ENCODE peak calls at places on chromosomes 13 and 19, in eight cellular contexts. K, M, Y, G, H, W, O and R are unnamed samples.

GRCh38 chr19:5156231-5156986 is 184.2 kb downstream of the PTPRS start:
- DNase-seq in O (no peak), G (no peak), M (peak), W (no peak), H (no peak), K (no peak), Y (no peak), R (no peak)

GRCh38 chr13:106589716-106590115 is 21.8 kb upstream of the ARGLU1 start:
- DNase-seq in G (no peak), H (no peak), M (no peak), Y (no peak), W (no peak), K (no peak), O (peak), R (no peak)

GRCh38 chr13:91719033-91719432 is 320.6 kb downstream of the GPC5 start:
- DNase-seq in G (no peak), O (peak), H (no peak), Y (no peak), K (peak), W (no peak), M (peak), R (peak)

GRCh38 chr19:15911599-15912237 is 13.8 kb upstream of the CYP4F2 start:
- DNase-seq in H (no peak), K (no peak), Y (no peak), O (no peak), W (no peak), M (no peak), G (no peak), R (no peak)

GRCh38 chr13:93238711-93239110 is 12.1 kb downstream of the GPC6 start:
- DNase-seq in M (peak), G (no peak), Y (no peak), W (no peak), H (no peak), K (no peak), O (peak), R (no peak)

GRCh38 chr13:111664060-111664459 is 343.6 kb downstream of the TEX29 start:
- DNase-seq in G (no peak), O (no peak), K (no peak), M (no peak), H (no peak), W (no peak), Y (peak), R (no peak)

GRCh38 chr19:45501730-45502014 is 3.4 kb downstream of the PPM1N start:
- DNase-seq in W (no peak), G (no peak), Y (no peak), O (no peak), H (no peak), K (no peak), M (no peak), R (no peak)

GRCh38 chr13:53200498-53201453 is 172.2 kb downstream of the OLFM4 start:
- DNase-seq in G (peak), Y (no peak), O (no peak), H (no peak), K (no peak), M (peak), W (no peak), R (peak)

GRCh38 chr19:11033763-11034162 is 55.5 kb upstream of the LDLR start:
- DNase-seq in M (no peak), H (no peak), K (no peak), W (no peak), G (no peak), O (no peak), Y (no peak), R (no peak)

GRCh38 chr19:27741236-27741635 is 1471.7 kb downstream of the UQCRFS1 start:
- DNase-seq in O (no peak), K (no peak), G (no peak), Y (no peak), H (no peak), W (no peak), M (no peak), R (no peak)

GRCh38 chr19:48544856-48545750 is 6.9 kb upstream of the SULT2B1 start:
- DNase-seq in K (no peak), H (no peak), W (no peak), M (no peak), Y (no peak), G (no peak), O (no peak), R (no peak)

GRCh38 chr19:10774893-10775292 is 57.0 kb downstream of the DNM2 start:
- DNase-seq in W (no peak), O (no peak), M (no peak), H (no peak), Y (no peak), K (no peak), G (no peak), R (no peak)

GRCh38 chr13:100707818-100708740 is 33.5 kb upstream of the TMTC4 start:
- DNase-seq in Y (no peak), O (no peak), H (no peak), M (no peak), K (no peak), G (no peak), W (no peak), R (no peak)

GRCh38 chr19:3053780-3054179 is 8.5 kb downstream of the TLE5 start:
- DNase-seq in H (no peak), Y (no peak), O (no peak), W (no peak), G (no peak), M (no peak), K (no peak), R (no peak)